ENCODE peak calls at places on chromosome X, in ten cellular contexts. J, L, D, A, O, W, R, B, Z and Y are unnamed samples.

GRCh38 chrX:110408949-110409588 is 50.4 kb downstream of the RTL9 start:
- DNase-seq in J (peak), L (no peak), D (no peak), A (peak), O (no peak), W (peak), R (no peak), B (no peak), Z (peak), Y (no peak)

GRCh38 chrX:71144651-71145050 is at the start of gene NLGN3:
- DNase-seq in J (no peak), L (peak), D (no peak), A (peak), O (no peak), W (no peak), R (peak), B (no peak), Z (no peak), Y (peak)

GRCh38 chrX:77442728-77443127 is 4.5 kb upstream of the FGF16 start:
- DNase-seq in J (peak), L (no peak), D (no peak), A (no peak), O (no peak), W (peak), R (no peak), B (peak), Z (peak), Y (no peak)

GRCh38 chrX:42119076-42119475 is 195.7 kb upstream of the CASK start:
- DNase-seq in J (peak), L (no peak), D (no peak), A (peak), O (no peak), W (peak), R (no peak), B (no peak), Z (peak), Y (no peak)

GRCh38 chrX:71941771-71942170 is 31.1 kb downstream of the NHSL2 start:
- DNase-seq in J (peak), L (no peak), D (peak), A (peak), O (peak), W (peak), R (peak), B (peak), Z (peak), Y (no peak)

GRCh38 chrX:71917621-71918341 is 7.1 kb downstream of the NHSL2 start:
- DNase-seq in J (no peak), L (no peak), D (no peak), A (peak), O (peak), W (peak), R (peak), B (no peak), Z (peak), Y (peak)

GRCh38 chrX:74550295-74550802 is 64.1 kb downstream of the RLIM start:
- DNase-seq in J (peak), L (peak), D (peak), A (peak), O (peak), W (peak), R (peak), B (peak), Z (peak), Y (peak)

GRCh38 chrX:12440245-12440644 is 302.0 kb downstream of the FRMPD4 start:
- DNase-seq in J (no peak), L (no peak), D (no peak), A (peak), O (no peak), W (no peak), R (peak), B (no peak), Z (no peak), Y (peak)

GRCh38 chrX:71927040-71927439 is 16.4 kb downstream of the NHSL2 start:
- DNase-seq in J (no peak), L (no peak), D (no peak), A (no peak), O (no peak), W (no peak), R (no peak), B (no peak), Z (no peak), Y (no peak)

GRCh38 chrX:292900-293897 is 12.0 kb downstream of the PLCXD1 start:
- DNase-seq in J (no peak), L (no peak), D (no peak), A (no peak), O (no peak), W (no peak), R (no peak), B (no peak), Z (no peak), Y (no peak)

GRCh38 chrX:20511792-20512191 is 245.1 kb upstream of the RPS6KA3 start:
- DNase-seq in J (no peak), L (no peak), D (no peak), A (no peak), O (no peak), W (no peak), R (no peak), B (no peak), Z (no peak), Y (no peak)

GRCh38 chrX:10166248-10166716 is 9.5 kb downstream of the CLCN4 start:
- DNase-seq in J (no peak), L (no peak), D (no peak), A (no peak), O (no peak), W (no peak), R (no peak), B (no peak), Z (no peak), Y (no peak)

GRCh38 chrX:10288400-10288799 is 131.6 kb downstream of the CLCN4 start:
- DNase-seq in J (no peak), L (no peak), D (no peak), A (no peak), O (no peak), W (peak), R (no peak), B (no peak), Z (no peak), Y (no peak)

GRCh38 chrX:103941201-103941975 is 21.0 kb upstream of the TMSB15B start:
- DNase-seq in J (no peak), L (peak), D (no peak), A (peak), O (no peak), W (peak), R (no peak), B (no peak), Z (peak), Y (peak)

GRCh38 chrX:74343970-74344622 is 40.1 kb downstream of the ZCCHC13 start:
- DNase-seq in J (peak), L (peak), D (no peak), A (peak), O (peak), W (peak), R (peak), B (peak), Z (peak), Y (peak)

GRCh38 chrX:24619647-24620046 is 27.5 kb downstream of the PCYT1B start:
- DNase-seq in J (peak), L (no peak), D (no peak), A (no peak), O (no peak), W (peak), R (no peak), B (peak), Z (peak), Y (no peak)

GRCh38 chrX:70592091-70592490 is 147.5 kb downstream of the DLG3 start:
- DNase-seq in J (peak), L (no peak), D (no peak), A (peak), O (no peak), W (peak), R (no peak), B (peak), Z (peak), Y (no peak)

GRCh38 chrX:20454117-20454516 is 187.4 kb upstream of the RPS6KA3 start:
- DNase-seq in J (no peak), L (no peak), D (no peak), A (peak), O (no peak), W (peak), R (no peak), B (no peak), Z (no peak), Y (no peak)

GRCh38 chrX:118973389-118974087 is 880 bp upstream of the LONRF3 start:
- DNase-seq in J (no peak), L (peak), D (peak), A (no peak), O (peak), W (no peak), R (no peak), B (no peak), Z (no peak), Y (no peak)

GRCh38 chrX:107450823-107451509 is 1.5 kb downstream of the FRMPD3 start:
- DNase-seq in J (no peak), L (peak), D (no peak), A (peak), O (no peak), W (no peak), R (peak), B (no peak), Z (no peak), Y (peak)

GRCh38 chrX:107154787-107155620 is 36.4 kb upstream of the RBM41 start:
- DNase-seq in J (peak), L (no peak), D (no peak), A (peak), O (no peak), W (peak), R (peak), B (no peak), Z (no peak), Y (no peak)

GRCh38 chrX:11535156-11535919 is 130.4 kb downstream of the ARHGAP6 start:
- DNase-seq in J (no peak), L (no peak), D (no peak), A (no peak), O (no peak), W (peak), R (no peak), B (no peak), Z (no peak), Y (no peak)

GRCh38 chrX:23783569-23784486 is 855 bp downstream of the SAT1 start:
- DNase-seq in J (no peak), L (no peak), D (no peak), A (no peak), O (no peak), W (no peak), R (peak), B (no peak), Z (peak), Y (no peak)

GRCh38 chrX:79161655-79162054 is 17.2 kb downstream of the GPR174 start:
- DNase-seq in J (no peak), L (no peak), D (no peak), A (no peak), O (no peak), W (no peak), R (no peak), B (no peak), Z (no peak), Y (no peak)

GRCh38 chrX:2935364-2935748 is 6.2 kb upstream of the ARSD start:
- DNase-seq in J (no peak), L (no peak), D (no peak), A (no peak), O (no peak), W (peak), R (no peak), B (no peak), Z (peak), Y (no peak)

GRCh38 chrX:17608898-17609297 is 128.4 kb upstream of the SCML1 start:
- DNase-seq in J (no peak), L (no peak), D (no peak), A (no peak), O (no peak), W (no peak), R (no peak), B (no peak), Z (peak), Y (no peak)

GRCh38 chrX:39941332-39941920 is 156.3 kb downstream of the BCOR start:
- DNase-seq in J (peak), L (peak), D (no peak), A (peak), O (no peak), W (no peak), R (peak), B (no peak), Z (no peak), Y (no peak)

GRCh38 chrX:39939678-39940077 is 158.1 kb downstream of the BCOR start:
- DNase-seq in J (no peak), L (no peak), D (no peak), A (no peak), O (no peak), W (no peak), R (no peak), B (no peak), Z (no peak), Y (no peak)

GRCh38 chrX:39938466-39938865 is 159.3 kb downstream of the BCOR start:
- DNase-seq in J (no peak), L (no peak), D (no peak), A (no peak), O (no peak), W (no peak), R (no peak), B (no peak), Z (no peak), Y (no peak)

GRCh38 chrX:39935414-39936064 is 162.2 kb downstream of the BCOR start:
- DNase-seq in J (peak), L (peak), D (no peak), A (peak), O (no peak), W (no peak), R (peak), B (no peak), Z (no peak), Y (no peak)

DNA sequence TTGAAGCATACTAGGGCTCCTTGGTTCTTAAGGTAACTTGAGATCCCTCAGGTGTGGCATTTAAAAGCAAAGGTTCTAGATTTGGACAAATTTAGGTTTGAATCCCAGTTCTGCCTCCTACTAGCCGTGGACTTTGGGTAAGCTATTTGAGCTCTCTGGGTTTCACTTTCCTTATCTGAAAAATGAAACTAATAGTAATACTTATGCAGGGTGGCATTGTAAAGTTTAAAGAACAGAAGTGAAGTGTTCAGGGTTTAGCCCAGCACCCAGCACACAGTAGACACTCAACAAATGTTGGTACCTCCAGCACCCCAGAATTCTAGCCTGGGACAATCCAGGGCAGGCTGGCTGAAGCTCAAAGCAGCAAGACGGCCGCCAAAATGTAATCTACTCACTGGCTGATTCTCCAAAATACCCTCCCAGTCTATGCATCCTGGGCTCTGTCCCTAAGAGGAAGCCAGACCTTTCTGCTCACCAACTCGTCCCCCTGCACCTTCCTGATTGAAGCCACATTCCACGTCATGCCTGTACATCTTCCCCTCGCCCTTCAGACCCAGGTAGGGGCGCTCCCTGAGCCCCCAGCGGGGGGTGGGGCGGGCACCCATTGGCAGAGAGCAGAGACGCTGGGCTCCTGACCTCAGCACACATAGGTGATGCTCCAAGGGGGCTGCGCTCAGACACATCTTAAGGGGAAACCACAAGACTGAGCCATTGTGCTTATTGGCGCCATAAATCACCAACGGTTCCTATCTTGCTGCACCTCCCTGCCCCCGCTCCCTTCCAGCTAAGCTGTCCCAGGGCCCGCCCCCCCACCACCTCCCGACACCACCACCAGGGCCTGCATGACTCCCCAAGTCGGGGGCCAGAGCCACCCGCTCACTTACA is 160.6 kb downstream of the BCOR start:
- DNase-seq in J (no peak), L (no peak), D (no peak), A (no peak), O (no peak), W (no peak), R (no peak), B (no peak), Z (no peak), Y (no peak)
- H3K4me3 ChIP-seq in J (no peak), L (no peak), D (no peak), A (no peak), O (no peak), W (no peak), R (no peak), B (no peak), Z (no peak), Y (no peak)

DNA sequence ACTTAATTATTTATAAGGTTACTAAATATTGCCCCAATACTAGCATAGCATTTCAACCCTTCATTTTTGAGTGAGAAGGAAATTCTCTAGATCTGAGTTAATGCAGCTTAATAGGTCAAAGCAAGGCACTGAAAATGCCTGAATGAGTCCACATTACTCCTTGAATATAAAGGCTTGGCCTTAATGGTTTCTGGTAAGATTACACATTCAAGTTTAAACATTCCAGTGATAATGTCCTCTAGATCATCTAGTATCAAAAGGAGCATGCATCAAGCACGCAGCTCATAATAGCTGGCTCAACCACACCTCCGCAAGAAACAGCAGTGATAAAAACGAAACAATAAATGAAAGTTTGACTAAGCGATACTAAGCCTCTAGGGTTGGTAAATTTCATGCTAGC is 87.4 kb downstream of the SPANXN3 start:
- DNase-seq in J (no peak), L (no peak), D (no peak), A (no peak), O (no peak), W (no peak), R (no peak), B (no peak), Z (no peak), Y (no peak)
- H3K4me3 ChIP-seq in J (no peak), L (no peak), D (no peak), A (no peak), O (no peak), W (no peak), R (no peak), B (no peak), Z (no peak), Y (no peak)

GRCh38 chrX:56765816-56766553 is 36.9 kb downstream of the NBDY start:
- DNase-seq in J (no peak), L (no peak), D (no peak), A (no peak), O (no peak), W (no peak), R (no peak), B (no peak), Z (peak), Y (no peak)

GRCh38 chrX:56762707-56763555 is 33.9 kb downstream of the NBDY start:
- DNase-seq in J (no peak), L (no peak), D (no peak), A (no peak), O (no peak), W (no peak), R (peak), B (no peak), Z (no peak), Y (no peak)

GRCh38 chrX:56763556-56764152 is 34.6 kb downstream of the NBDY start:
- DNase-seq in J (peak), L (peak), D (peak), A (no peak), O (peak), W (peak), R (peak), B (no peak), Z (no peak), Y (peak)

GRCh38 chrX:56764975-56765791 is 36.1 kb downstream of the NBDY start:
- DNase-seq in J (no peak), L (no peak), D (no peak), A (no peak), O (no peak), W (no peak), R (no peak), B (no peak), Z (no peak), Y (no peak)

DNA sequence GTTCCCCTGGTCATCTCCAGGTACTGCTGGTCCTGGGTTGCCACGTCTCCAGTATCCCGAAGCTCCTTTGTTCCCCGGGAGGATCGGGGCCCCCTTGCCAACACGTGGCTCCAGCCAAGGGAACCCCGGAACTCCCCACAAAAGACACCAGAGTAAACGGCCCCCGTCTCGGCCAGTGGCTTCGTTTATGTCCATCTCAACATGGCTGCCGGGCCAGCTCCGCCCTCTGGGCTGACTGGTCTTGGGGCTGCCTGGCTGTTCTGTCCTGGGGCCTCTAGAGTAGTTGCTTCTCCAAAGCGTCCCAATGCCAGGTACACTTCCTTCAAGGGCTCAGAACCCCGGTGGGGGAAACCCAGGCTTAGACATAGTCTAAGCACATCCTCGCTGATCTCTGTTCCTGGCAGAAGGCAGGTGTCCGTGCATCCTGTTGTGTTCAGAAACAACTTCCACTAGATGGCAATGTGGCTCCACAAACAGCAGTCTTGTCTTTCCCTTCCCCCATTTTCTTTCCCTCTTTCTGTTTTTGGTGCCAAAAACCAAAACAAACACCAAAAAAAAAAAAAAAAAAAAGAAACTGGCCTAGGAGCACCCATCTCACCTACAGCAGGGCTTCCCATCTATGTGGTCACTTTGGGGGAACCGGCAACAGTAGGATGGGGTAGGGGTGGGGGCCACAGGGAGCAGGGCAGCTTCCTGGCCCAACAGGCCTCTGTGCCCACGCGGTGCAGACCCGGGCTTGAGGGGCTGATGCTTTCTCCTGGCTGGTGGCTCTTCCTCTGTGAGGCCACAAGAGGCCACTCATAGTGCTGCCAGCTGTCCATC is 35.3 kb downstream of the NBDY start:
- DNase-seq in J (peak), L (peak), D (peak), A (peak), O (peak), W (peak), R (peak), B (peak), Z (peak), Y (peak)
- H3K4me3 ChIP-seq in J (peak), L (peak), D (peak), A (no peak), O (peak), W (peak), R (no peak), B (no peak), Z (no peak), Y (no peak)

GRCh38 chrX:13694359-13694758 is 5.4 kb downstream of the RAB9A start:
- DNase-seq in J (no peak), L (no peak), D (no peak), A (no peak), O (no peak), W (no peak), R (no peak), B (no peak), Z (no peak), Y (no peak)

GRCh38 chrX:13694983-13695382 is 6.1 kb downstream of the RAB9A start:
- DNase-seq in J (no peak), L (no peak), D (no peak), A (no peak), O (no peak), W (no peak), R (no peak), B (no peak), Z (no peak), Y (no peak)

GRCh38 chrX:13691845-13692334 is 3.0 kb downstream of the RAB9A start:
- DNase-seq in J (peak), L (no peak), D (no peak), A (peak), O (no peak), W (peak), R (no peak), B (no peak), Z (no peak), Y (no peak)

GRCh38 chrX:13692771-13693231 is 3.9 kb downstream of the RAB9A start:
- DNase-seq in J (no peak), L (no peak), D (no peak), A (no peak), O (no peak), W (no peak), R (no peak), B (no peak), Z (no peak), Y (no peak)

DNA sequence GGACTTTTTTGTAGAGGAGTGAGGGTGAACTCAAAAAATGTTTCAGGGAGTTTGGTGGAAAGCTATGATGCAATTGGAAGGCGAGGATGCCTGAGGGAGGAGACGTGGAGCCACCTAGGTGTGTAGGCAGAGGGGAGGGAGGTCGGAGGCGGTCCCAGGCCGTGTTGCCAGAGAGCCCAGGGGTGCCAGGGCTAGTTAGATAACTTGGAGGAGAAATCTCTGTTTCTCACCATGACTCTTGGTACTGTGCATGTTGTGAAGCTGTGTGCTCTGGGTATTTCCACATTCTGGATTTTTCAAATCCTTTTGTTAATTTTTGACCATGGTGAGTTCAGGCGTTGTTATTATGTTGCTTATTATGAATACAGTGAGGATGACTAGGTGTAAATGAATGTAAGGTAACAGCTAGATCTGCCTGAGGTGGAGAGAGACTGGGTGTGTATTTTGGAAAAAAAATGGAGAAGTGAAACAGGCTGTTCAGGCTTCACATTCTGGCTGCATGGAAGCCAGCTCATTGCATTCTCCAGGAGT is 4.5 kb downstream of the RAB9A start:
- DNase-seq in J (no peak), L (no peak), D (no peak), A (peak), O (no peak), W (no peak), R (peak), B (no peak), Z (no peak), Y (peak)
- H3K4me3 ChIP-seq in J (no peak), L (no peak), D (no peak), A (no peak), O (no peak), W (peak), R (peak), B (no peak), Z (no peak), Y (no peak)